ENCODE peak calls at places on chromosomes 13 and 19, in eight cellular contexts. One of them, this sample, is unnamed.

GRCh38 chr19:2974342-2974932 is 2.9 kb upstream of the TLE6 start:
- DNase-seq in choroid plexus epithelial cell: peak; percentile 78
- DNase-seq in thyroid gland: peak; percentile 20
- DNase-seq in coronary artery: peak; percentile 80
- DNase-seq in upper lobe of left lung: peak; percentile 56
- DNase-seq in brain microvascular endothelial cell: peak; percentile 32
- DNase-seq in fibroblast of pulmonary artery: peak; percentile 78
- DNase-seq in H1: no peak
- DNase-seq in this sample: peak; percentile 46

GRCh38 chr13:79407349-79407979 is 1.4 kb upstream of the RBM26 start:
- DNase-seq in choroid plexus epithelial cell: no peak
- DNase-seq in upper lobe of left lung: no peak
- DNase-seq in fibroblast of pulmonary artery: no peak
- DNase-seq in brain microvascular endothelial cell: no peak
- DNase-seq in thyroid gland: no peak
- DNase-seq in H1: no peak
- DNase-seq in coronary artery: no peak
- DNase-seq in this sample: no peak

GRCh38 chr13:106096661-106097092 is 438.8 kb downstream of the EFNB2 start:
- DNase-seq in fibroblast of pulmonary artery: no peak
- DNase-seq in choroid plexus epithelial cell: no peak
- DNase-seq in brain microvascular endothelial cell: no peak
- DNase-seq in H1: no peak
- DNase-seq in coronary artery: no peak
- DNase-seq in thyroid gland: no peak
- DNase-seq in upper lobe of left lung: no peak
- DNase-seq in this sample: no peak

GRCh38 chr13:53336441-53337160 is 308.0 kb downstream of the OLFM4 start:
- DNase-seq in choroid plexus epithelial cell: no peak
- DNase-seq in fibroblast of pulmonary artery: no peak
- DNase-seq in brain microvascular endothelial cell: no peak
- DNase-seq in coronary artery: no peak
- DNase-seq in thyroid gland: no peak
- DNase-seq in upper lobe of left lung: no peak
- DNase-seq in H1: no peak
- DNase-seq in this sample: no peak

GRCh38 chr19:13079542-13079986 is 23.1 kb downstream of the LYL1 start:
- DNase-seq in choroid plexus epithelial cell: peak; percentile 53
- DNase-seq in H1: no peak
- DNase-seq in fibroblast of pulmonary artery: peak; percentile 42
- DNase-seq in upper lobe of left lung: peak; percentile 66
- DNase-seq in coronary artery: no peak
- DNase-seq in brain microvascular endothelial cell: no peak
- DNase-seq in thyroid gland: peak; percentile 57
- DNase-seq in this sample: peak; percentile 73

GRCh38 chr13:93472897-93473296 is 246.3 kb downstream of the GPC6 start:
- DNase-seq in coronary artery: no peak
- DNase-seq in fibroblast of pulmonary artery: no peak
- DNase-seq in choroid plexus epithelial cell: no peak
- DNase-seq in brain microvascular endothelial cell: no peak
- DNase-seq in thyroid gland: no peak
- DNase-seq in upper lobe of left lung: no peak
- DNase-seq in H1: no peak
- DNase-seq in this sample: no peak

GRCh38 chr13:105573134-105573533 is 962.3 kb downstream of the EFNB2 start:
- DNase-seq in thyroid gland: no peak
- DNase-seq in upper lobe of left lung: no peak
- DNase-seq in choroid plexus epithelial cell: no peak
- DNase-seq in brain microvascular endothelial cell: no peak
- DNase-seq in coronary artery: no peak
- DNase-seq in H1: no peak
- DNase-seq in fibroblast of pulmonary artery: peak; percentile 13
- DNase-seq in this sample: no peak

GRCh38 chr13:102838982-102839381 is 6.8 kb upstream of the ERCC5 start:
- DNase-seq in fibroblast of pulmonary artery: peak; percentile 7
- DNase-seq in brain microvascular endothelial cell: no peak
- DNase-seq in H1: no peak
- DNase-seq in upper lobe of left lung: no peak
- DNase-seq in coronary artery: no peak
- DNase-seq in choroid plexus epithelial cell: no peak
- DNase-seq in thyroid gland: no peak
- DNase-seq in this sample: no peak

GRCh38 chr13:67769987-67770341 is 539.8 kb upstream of the PCDH9 start:
- DNase-seq in brain microvascular endothelial cell: no peak
- DNase-seq in choroid plexus epithelial cell: no peak
- DNase-seq in thyroid gland: no peak
- DNase-seq in coronary artery: no peak
- DNase-seq in H1: no peak
- DNase-seq in upper lobe of left lung: no peak
- DNase-seq in fibroblast of pulmonary artery: no peak
- DNase-seq in this sample: no peak

GRCh38 chr19:49111218-49111998 is 2.8 kb upstream of the LIN7B start:
- DNase-seq in fibroblast of pulmonary artery: no peak
- DNase-seq in H1: no peak
- DNase-seq in upper lobe of left lung: no peak
- DNase-seq in brain microvascular endothelial cell: no peak
- DNase-seq in choroid plexus epithelial cell: no peak
- DNase-seq in thyroid gland: no peak
- DNase-seq in coronary artery: no peak
- DNase-seq in this sample: no peak

GRCh38 chr19:839146-839872 is 1.5 kb upstream of the PRTN3 start:
- DNase-seq in choroid plexus epithelial cell: no peak
- DNase-seq in brain microvascular endothelial cell: no peak
- DNase-seq in coronary artery: no peak
- DNase-seq in upper lobe of left lung: no peak
- DNase-seq in fibroblast of pulmonary artery: no peak
- DNase-seq in thyroid gland: no peak
- DNase-seq in H1: no peak
- DNase-seq in this sample: peak; percentile 60

GRCh38 chr19:21765151-21765550 is 2.2 kb downstream of the ZNF100 start:
- DNase-seq in upper lobe of left lung: no peak
- DNase-seq in H1: no peak
- DNase-seq in fibroblast of pulmonary artery: no peak
- DNase-seq in brain microvascular endothelial cell: no peak
- DNase-seq in choroid plexus epithelial cell: no peak
- DNase-seq in thyroid gland: peak; percentile 64
- DNase-seq in coronary artery: no peak
- DNase-seq in this sample: no peak

GRCh38 chr19:10412257-10412977 is 7.9 kb upstream of the PDE4A start:
- DNase-seq in H1: no peak
- DNase-seq in upper lobe of left lung: no peak
- DNase-seq in thyroid gland: no peak
- DNase-seq in choroid plexus epithelial cell: no peak
- DNase-seq in fibroblast of pulmonary artery: no peak
- DNase-seq in brain microvascular endothelial cell: no peak
- DNase-seq in coronary artery: no peak
- DNase-seq in this sample: no peak

GRCh38 chr13:111906816-111907215 is 160.1 kb upstream of the SOX1 start:
- DNase-seq in coronary artery: peak; percentile 58
- DNase-seq in H1: no peak
- DNase-seq in brain microvascular endothelial cell: no peak
- DNase-seq in thyroid gland: no peak
- DNase-seq in choroid plexus epithelial cell: no peak
- DNase-seq in fibroblast of pulmonary artery: no peak
- DNase-seq in upper lobe of left lung: peak; percentile 8
- DNase-seq in this sample: no peak

GRCh38 chr13:88464851-88465250 is 793.7 kb downstream of the SLITRK5 start:
- DNase-seq in upper lobe of left lung: no peak
- DNase-seq in fibroblast of pulmonary artery: no peak
- DNase-seq in thyroid gland: no peak
- DNase-seq in H1: no peak
- DNase-seq in brain microvascular endothelial cell: no peak
- DNase-seq in choroid plexus epithelial cell: no peak
- DNase-seq in coronary artery: no peak
- DNase-seq in this sample: no peak

GRCh38 chr13:46403851-46404731 is 17.0 kb upstream of the RUBCNL start:
- DNase-seq in fibroblast of pulmonary artery: no peak
- DNase-seq in thyroid gland: no peak
- DNase-seq in upper lobe of left lung: peak; percentile 67
- DNase-seq in coronary artery: no peak
- DNase-seq in brain microvascular endothelial cell: no peak
- DNase-seq in H1: no peak
- DNase-seq in choroid plexus epithelial cell: no peak
- DNase-seq in this sample: peak; percentile 68

GRCh38 chr13:75442736-75443234 is 39.2 kb downstream of the TBC1D4 start:
- DNase-seq in brain microvascular endothelial cell: no peak
- DNase-seq in fibroblast of pulmonary artery: peak; percentile 14
- DNase-seq in coronary artery: no peak
- DNase-seq in upper lobe of left lung: no peak
- DNase-seq in H1: no peak
- DNase-seq in thyroid gland: no peak
- DNase-seq in choroid plexus epithelial cell: peak; percentile 51
- DNase-seq in this sample: no peak

GRCh38 chr19:15680923-15681322 is 8.0 kb downstream of the CYP4F12 start:
- DNase-seq in fibroblast of pulmonary artery: no peak
- DNase-seq in brain microvascular endothelial cell: no peak
- DNase-seq in choroid plexus epithelial cell: no peak
- DNase-seq in upper lobe of left lung: no peak
- DNase-seq in coronary artery: no peak
- DNase-seq in thyroid gland: no peak
- DNase-seq in H1: no peak
- DNase-seq in this sample: no peak

GRCh38 chr19:38693380-38694223 is 46.2 kb downstream of the ACTN4 start:
- DNase-seq in upper lobe of left lung: peak; percentile 50
- DNase-seq in coronary artery: no peak
- DNase-seq in fibroblast of pulmonary artery: peak; percentile 81
- DNase-seq in H1: no peak
- DNase-seq in choroid plexus epithelial cell: peak; percentile 76
- DNase-seq in thyroid gland: no peak
- DNase-seq in brain microvascular endothelial cell: peak; percentile 83
- DNase-seq in this sample: peak; percentile 41

GRCh38 chr13:100514788-100515409 is 73.7 kb downstream of the GGACT start:
- DNase-seq in thyroid gland: peak; percentile 77
- DNase-seq in H1: no peak
- DNase-seq in fibroblast of pulmonary artery: peak; percentile 83
- DNase-seq in brain microvascular endothelial cell: peak; percentile 77
- DNase-seq in choroid plexus epithelial cell: peak; percentile 89
- DNase-seq in upper lobe of left lung: peak; percentile 89
- DNase-seq in coronary artery: no peak
- DNase-seq in this sample: peak; percentile 65

GRCh38 chr13:98252931-98253470 is 75.9 kb upstream of the RNF113B start:
- DNase-seq in brain microvascular endothelial cell: peak; percentile 91
- DNase-seq in choroid plexus epithelial cell: peak; percentile 78
- DNase-seq in fibroblast of pulmonary artery: peak; percentile 59
- DNase-seq in upper lobe of left lung: no peak
- DNase-seq in coronary artery: peak; percentile 4
- DNase-seq in thyroid gland: peak; percentile 61
- DNase-seq in H1: no peak
- DNase-seq in this sample: no peak

DNA sequence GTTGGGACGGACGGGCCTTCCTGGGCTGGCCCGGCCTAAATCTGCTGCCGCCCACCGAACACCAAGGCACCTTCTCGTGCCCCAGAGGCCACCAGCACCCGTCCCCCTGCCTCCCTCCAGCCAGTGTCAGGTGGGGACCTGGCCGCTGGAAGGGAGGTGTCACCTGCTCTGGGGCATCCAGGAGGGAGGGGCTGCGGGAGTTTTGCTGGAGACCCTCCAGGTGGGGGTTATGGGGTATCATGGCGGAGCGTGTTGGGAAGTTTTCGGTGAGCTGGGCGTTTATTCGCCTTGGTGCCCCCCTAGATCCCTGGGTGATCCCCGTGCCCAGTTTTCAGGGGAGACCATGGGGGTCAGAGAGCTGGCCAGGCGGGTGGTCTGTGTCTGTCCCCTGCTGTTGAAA is 9.7 kb downstream of the CSNK1G2 start:
- DNase-seq in choroid plexus epithelial cell: no peak
- DNase-seq in brain microvascular endothelial cell: no peak
- DNase-seq in coronary artery: no peak
- DNase-seq in fibroblast of pulmonary artery: no peak
- DNase-seq in thyroid gland: no peak
- DNase-seq in upper lobe of left lung: no peak
- DNase-seq in H1: no peak
- DNase-seq in this sample: no peak
- H3K4me3 ChIP-seq in choroid plexus epithelial cell: no peak overlapping the region
- H3K4me3 ChIP-seq in brain microvascular endothelial cell: no peak overlapping the region
- H3K4me3 ChIP-seq in coronary artery: no peak overlapping the region
- H3K4me3 ChIP-seq in fibroblast of pulmonary artery: no peak overlapping the region
- H3K4me3 ChIP-seq in thyroid gland: no peak overlapping the region
- H3K4me3 ChIP-seq in upper lobe of left lung: no peak overlapping the region
- H3K4me3 ChIP-seq in H1: no peak overlapping the region
- H3K4me3 ChIP-seq in this sample: no peak overlapping the region

DNA sequence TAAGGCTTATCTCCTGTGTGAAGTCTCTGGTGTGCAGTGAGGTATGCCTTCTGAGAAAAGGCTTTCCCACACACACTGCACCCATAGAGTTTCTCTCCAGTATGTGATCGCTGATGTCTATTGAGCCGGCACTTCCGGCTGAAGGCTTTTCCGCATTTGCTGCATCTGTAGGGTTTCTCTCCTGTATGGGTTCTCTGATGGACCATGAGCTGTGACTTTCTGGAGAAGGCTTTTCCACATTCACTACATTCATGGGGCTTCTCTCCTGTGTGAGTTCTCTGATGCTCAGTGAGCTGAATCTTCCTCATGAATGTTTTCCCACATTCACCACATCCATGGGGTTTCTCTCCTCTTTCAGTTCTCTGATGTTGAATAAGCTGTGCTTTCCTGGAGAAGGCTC is 14.7 kb downstream of the ZNF577 start:
- DNase-seq in upper lobe of left lung: no peak
- DNase-seq in coronary artery: no peak
- DNase-seq in choroid plexus epithelial cell: no peak
- DNase-seq in thyroid gland: no peak
- DNase-seq in brain microvascular endothelial cell: no peak
- DNase-seq in H1: no peak
- DNase-seq in fibroblast of pulmonary artery: no peak
- DNase-seq in this sample: no peak
- H3K4me3 ChIP-seq in upper lobe of left lung: no peak overlapping the region
- H3K4me3 ChIP-seq in coronary artery: peak overlapping the region; percentile 14
- H3K4me3 ChIP-seq in choroid plexus epithelial cell: no peak overlapping the region
- H3K4me3 ChIP-seq in thyroid gland: no peak overlapping the region
- H3K4me3 ChIP-seq in brain microvascular endothelial cell: no peak overlapping the region
- H3K4me3 ChIP-seq in H1: no peak overlapping the region
- H3K4me3 ChIP-seq in fibroblast of pulmonary artery: no peak overlapping the region
- H3K4me3 ChIP-seq in this sample: no peak overlapping the region

DNA sequence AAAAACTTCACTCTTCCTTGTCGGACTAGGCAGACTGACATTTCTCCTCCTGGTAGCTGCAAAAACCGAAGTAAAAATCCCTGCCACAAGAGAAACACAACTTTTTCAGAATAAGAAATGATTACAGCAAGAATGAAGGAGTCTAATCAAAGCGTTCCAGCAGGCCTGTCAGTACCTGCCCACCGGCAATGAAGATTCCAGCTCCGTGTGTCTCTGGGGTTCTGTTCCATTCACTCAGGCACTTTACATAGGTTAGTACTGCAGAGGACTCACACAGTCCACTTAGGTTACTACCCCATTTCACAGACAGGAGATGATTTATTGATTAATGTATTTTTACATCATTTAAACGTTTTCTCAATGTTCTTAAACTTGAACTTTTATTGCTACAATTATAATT is 275.5 kb downstream of the NHLRC3 start:
- DNase-seq in coronary artery: no peak
- DNase-seq in choroid plexus epithelial cell: no peak
- DNase-seq in H1: no peak
- DNase-seq in brain microvascular endothelial cell: no peak
- DNase-seq in fibroblast of pulmonary artery: no peak
- DNase-seq in upper lobe of left lung: no peak
- DNase-seq in thyroid gland: no peak
- DNase-seq in this sample: no peak
- H3K4me3 ChIP-seq in coronary artery: no peak overlapping the region
- H3K4me3 ChIP-seq in choroid plexus epithelial cell: no peak overlapping the region
- H3K4me3 ChIP-seq in H1: no peak overlapping the region
- H3K4me3 ChIP-seq in brain microvascular endothelial cell: no peak overlapping the region
- H3K4me3 ChIP-seq in fibroblast of pulmonary artery: no peak overlapping the region
- H3K4me3 ChIP-seq in upper lobe of left lung: no peak overlapping the region
- H3K4me3 ChIP-seq in thyroid gland: no peak overlapping the region
- H3K4me3 ChIP-seq in this sample: no peak overlapping the region

GRCh38 chr19:17488593-17489391 is 18.5 kb downstream of the SLC27A1 start:
- DNase-seq in thyroid gland: peak; percentile 83
- DNase-seq in fibroblast of pulmonary artery: peak; percentile 34
- DNase-seq in brain microvascular endothelial cell: no peak
- DNase-seq in choroid plexus epithelial cell: no peak
- DNase-seq in upper lobe of left lung: peak; percentile 93
- DNase-seq in coronary artery: no peak
- DNase-seq in H1: peak; percentile 96
- DNase-seq in this sample: peak; percentile 74
- H3K4me3 ChIP-seq in thyroid gland: no peak overlapping the region
- H3K4me3 ChIP-seq in fibroblast of pulmonary artery: no peak overlapping the region
- H3K4me3 ChIP-seq in brain microvascular endothelial cell: no peak overlapping the region
- H3K4me3 ChIP-seq in choroid plexus epithelial cell: no peak overlapping the region
- H3K4me3 ChIP-seq in upper lobe of left lung: peak overlapping the region; percentile 28
- H3K4me3 ChIP-seq in coronary artery: no peak overlapping the region
- H3K4me3 ChIP-seq in H1: peak overlapping the region; percentile 50
- H3K4me3 ChIP-seq in this sample: no peak overlapping the region